ENCODE peak calls at places on chromosomes 4 and X, in eight cellular contexts. D is transverse colon, B is stomach, G is cardiac fibroblast, M is spleen, X is mammary epithelial cell, L is ovary, P is fibroblast of lung. V is an unnamed sample.

GRCh38 chrX:135688137-135688536 is 25.3 kb upstream of the CT45A1 start:
- DNase-seq in D (no peak), B (no peak), G (no peak), M (peak), X (no peak), L (no peak), P (no peak), V (no peak)

GRCh38 chr4:85498068-85498733 is 23.3 kb downstream of the ARHGAP24 start:
- DNase-seq in D (peak), B (peak), G (peak), M (peak), X (peak), L (peak), P (peak), V (no peak)

GRCh38 chr4:52824603-52825310 is 37.4 kb upstream of the RASL11B start:
- DNase-seq in D (no peak), B (peak), G (peak), M (no peak), X (no peak), L (peak), P (peak), V (peak)

GRCh38 chrX:129230850-129231512 is 292.3 kb downstream of the SMARCA1 start:
- DNase-seq in D (no peak), B (no peak), G (no peak), M (no peak), X (no peak), L (no peak), P (no peak), V (no peak)

GRCh38 chrX:49071877-49072711 is 1.7 kb downstream of the PRAF2 start:
- DNase-seq in D (peak), B (peak), G (peak), M (no peak), X (no peak), L (peak), P (peak), V (peak)

GRCh38 chrX:70089575-70090297 is 27.5 kb downstream of the OTUD6A start:
- DNase-seq in D (no peak), B (no peak), G (peak), M (no peak), X (peak), L (no peak), P (peak), V (no peak)

GRCh38 chrX:93673056-93673868 is at the start of gene NAP1L3:
- DNase-seq in D (peak), B (peak), G (peak), M (peak), X (peak), L (peak), P (peak), V (peak)

GRCh38 chr4:172865531-172866127 is 303.0 kb upstream of the GALNT7 start:
- DNase-seq in D (no peak), B (no peak), G (no peak), M (no peak), X (no peak), L (no peak), P (no peak), V (no peak)

GRCh38 chr4:56619160-56619559 is 61.9 kb downstream of the HOPX start:
- DNase-seq in D (no peak), B (no peak), G (peak), M (no peak), X (peak), L (no peak), P (peak), V (no peak)

GRCh38 chrX:153921511-153922285 is 4.4 kb downstream of the ARHGAP4 start:
- DNase-seq in D (no peak), B (no peak), G (no peak), M (peak), X (no peak), L (peak), P (no peak), V (no peak)

GRCh38 chr4:8332891-8333331 is 63.4 kb downstream of the HTRA3 start:
- DNase-seq in D (peak), B (peak), G (no peak), M (no peak), X (peak), L (no peak), P (no peak), V (no peak)

GRCh38 chr4:158411180-158411721 is 110.4 kb upstream of the RXFP1 start:
- DNase-seq in D (no peak), B (no peak), G (peak), M (no peak), X (peak), L (no peak), P (no peak), V (no peak)

GRCh38 chrX:48897157-48897620 is 379 bp downstream of the TIMM17B start:
- DNase-seq in D (peak), B (peak), G (peak), M (peak), X (peak), L (peak), P (peak), V (peak)

GRCh38 chrX:53290441-53291041 is 9.2 kb upstream of the IQSEC2 start:
- DNase-seq in D (no peak), B (no peak), G (no peak), M (no peak), X (no peak), L (no peak), P (no peak), V (no peak)

GRCh38 chrX:140507223-140507981 is 2.5 kb upstream of the SOX3 start:
- DNase-seq in D (no peak), B (no peak), G (no peak), M (no peak), X (peak), L (no peak), P (no peak), V (no peak)

GRCh38 chr4:66182651-66183050 is 512.4 kb upstream of the EPHA5 start:
- DNase-seq in D (no peak), B (no peak), G (no peak), M (no peak), X (no peak), L (no peak), P (peak), V (no peak)

GRCh38 chrX:352582-353314 is 34.0 kb downstream of the PPP2R3B start:
- DNase-seq in D (no peak), B (no peak), G (no peak), M (peak), X (no peak), L (no peak), P (no peak), V (no peak)

GRCh38 chrX:47751670-47752069 is 85.0 kb upstream of the ZNF81 start:
- DNase-seq in D (peak), B (peak), G (peak), M (no peak), X (peak), L (no peak), P (peak), V (no peak)

GRCh38 chrX:53357799-53358530 is 64.5 kb downstream of the SMC1A start:
- DNase-seq in D (no peak), B (no peak), G (peak), M (no peak), X (no peak), L (no peak), P (peak), V (peak)

GRCh38 chr4:42397256-42397634 is at the start of gene SHISA3:
- DNase-seq in D (peak), B (no peak), G (peak), M (no peak), X (no peak), L (no peak), P (peak), V (no peak)

GRCh38 chr4:122341906-122342305 is 36.9 kb upstream of the ADAD1 start:
- DNase-seq in D (no peak), B (no peak), G (peak), M (no peak), X (peak), L (no peak), P (peak), V (peak)

GRCh38 chr4:340011-340410 is 2.4 kb downstream of the ZNF141 start:
- DNase-seq in D (no peak), B (no peak), G (no peak), M (no peak), X (no peak), L (no peak), P (no peak), V (no peak)
- H3K4me3 ChIP-seq in D (no peak), B (no peak), G (no peak), M (no peak), X (no peak), L (no peak), P (no peak), V (no peak)

DNA sequence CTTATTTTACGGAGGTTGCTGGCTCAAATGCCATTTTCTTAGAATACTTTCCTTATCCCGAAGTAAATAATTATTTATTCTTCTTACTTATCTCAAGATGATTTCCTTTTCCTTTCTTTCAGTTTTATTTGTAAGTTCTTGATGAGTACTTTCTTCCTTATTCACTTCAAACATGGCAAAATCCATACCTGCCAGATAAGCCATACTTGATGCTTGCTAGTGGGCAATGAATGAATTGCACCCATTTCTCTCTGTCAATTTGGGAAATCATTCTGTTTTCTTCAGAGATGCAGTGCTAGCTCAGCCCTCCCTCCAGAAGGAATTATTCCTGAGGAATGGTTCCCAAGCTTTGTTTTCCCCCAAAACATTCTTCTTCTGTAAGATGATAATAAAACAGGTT is 598.3 kb downstream of the SPRY1 start:
- DNase-seq in D (no peak), B (no peak), G (no peak), M (no peak), X (no peak), L (no peak), P (peak), V (no peak)
- TF ChIP-seq CTCF in D (no peak), B (no peak), G (peak), M (no peak), X (peak), L (no peak), P (no peak), V (peak)

DNA sequence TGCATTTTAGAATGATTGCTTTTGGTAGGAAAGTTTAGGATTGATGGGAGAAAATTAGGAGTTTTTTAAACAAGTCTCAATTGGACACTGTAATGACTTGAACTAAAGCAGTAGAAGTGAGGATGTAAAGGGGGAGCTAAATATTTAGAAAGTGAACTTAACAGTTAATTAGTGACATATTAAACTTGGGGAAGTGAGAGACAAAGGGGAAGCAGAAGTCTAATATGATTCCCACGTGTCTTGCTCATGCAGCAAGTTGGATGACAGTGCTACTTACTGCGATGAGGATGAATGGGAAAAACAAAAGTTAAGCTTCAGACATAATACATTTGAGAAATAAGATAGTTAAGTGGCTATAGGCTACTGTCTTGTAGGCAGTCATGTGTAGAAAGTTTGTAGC is 110.4 kb downstream of the RPA4 start:
- DNase-seq in D (no peak), B (no peak), G (no peak), M (no peak), X (no peak), L (no peak), P (no peak), V (no peak)
- H3K4me3 ChIP-seq in D (no peak), B (no peak), G (no peak), M (no peak), X (no peak), L (no peak), P (no peak), V (no peak)

GRCh38 chrX:7190157-7190556 is 42.2 kb upstream of the PUDP start:
- DNase-seq in D (no peak), B (no peak), G (no peak), M (no peak), X (no peak), L (no peak), P (no peak), V (no peak)
- TF ChIP-seq CTCF in D (no peak), B (no peak), G (no peak), M (no peak), X (no peak), L (no peak), P (no peak), V (no peak)

DNA sequence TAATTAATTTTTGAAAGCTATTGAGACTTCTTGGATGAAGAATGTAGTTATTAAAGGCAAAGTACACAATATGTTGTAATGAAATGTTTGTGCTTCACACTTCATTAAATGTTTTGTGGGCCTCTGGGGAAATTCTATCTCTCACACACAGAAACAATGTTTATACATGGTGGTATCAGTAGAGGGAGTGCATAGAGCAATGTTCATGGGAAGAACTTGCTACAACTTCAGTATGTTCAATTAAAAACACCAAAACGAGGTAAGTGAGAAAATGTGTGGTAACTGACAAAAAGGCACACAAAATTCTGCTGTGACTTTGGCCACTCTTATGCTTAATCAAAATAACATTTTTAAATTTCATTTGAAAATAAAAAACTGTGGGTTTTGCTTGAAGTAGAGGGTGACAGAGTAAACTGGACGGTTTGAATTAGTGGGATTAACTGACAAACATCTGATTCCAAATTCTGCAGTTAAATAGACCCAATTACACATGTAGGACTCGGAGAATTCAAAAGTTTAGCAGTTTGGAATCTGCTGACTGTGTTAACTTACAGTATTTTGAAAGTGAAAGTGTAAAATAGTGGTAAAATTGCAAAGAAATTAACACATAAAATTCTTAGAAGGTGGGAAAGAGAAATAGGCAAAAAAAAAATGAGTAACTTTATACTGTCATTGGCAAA is 111.4 kb upstream of the TTC29 start:
- DNase-seq in D (no peak), B (no peak), G (peak), M (no peak), X (no peak), L (no peak), P (peak), V (no peak)
- H3K4me3 ChIP-seq in D (no peak), B (peak), G (peak), M (peak), X (peak), L (peak), P (peak), V (peak)

DNA sequence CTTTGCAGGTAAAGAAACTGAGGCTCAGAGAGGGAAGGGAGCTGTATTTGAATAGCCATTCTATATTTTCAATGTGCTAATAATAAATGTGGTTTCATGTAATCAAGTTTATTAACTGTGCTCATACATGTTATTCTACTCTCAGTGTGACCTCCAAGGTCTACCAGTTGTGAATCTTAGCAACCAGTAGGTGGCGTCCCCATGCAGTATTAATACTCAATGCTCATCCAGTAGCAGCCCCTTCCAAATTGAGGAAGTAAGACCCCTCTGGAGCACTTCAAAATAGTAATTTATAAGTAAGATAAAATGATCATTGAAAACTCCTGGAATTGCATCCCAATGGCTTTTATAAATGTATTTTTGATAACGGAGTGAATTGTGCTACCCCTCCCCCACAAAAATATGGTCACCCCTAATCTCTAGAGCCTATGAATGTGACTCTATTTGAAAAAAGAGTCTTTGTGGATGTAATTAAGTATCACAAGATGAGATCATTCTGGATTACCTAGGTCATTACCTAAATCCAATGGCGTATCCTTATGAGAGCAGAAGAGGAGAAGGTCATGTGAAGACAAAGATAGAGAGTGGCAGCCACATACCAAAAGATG is 20.4 kb upstream of the SEPSECS start:
- DNase-seq in D (peak), B (peak), G (peak), M (no peak), X (peak), L (no peak), P (peak), V (no peak)
- TF ChIP-seq CTCF in D (peak), B (peak), G (peak), M (peak), X (peak), L (no peak), P (peak), V (peak)

GRCh38 chr4:107823870-107824366 is 814 bp upstream of the SGMS2 start:
- DNase-seq in D (no peak), B (no peak), G (no peak), M (no peak), X (no peak), L (no peak), P (no peak), V (no peak)

GRCh38 chr4:107828315-107828714 is 3.6 kb downstream of the SGMS2 start:
- DNase-seq in D (no peak), B (no peak), G (no peak), M (no peak), X (no peak), L (no peak), P (no peak), V (no peak)

GRCh38 chr4:107826427-107826980 is 1.8 kb downstream of the SGMS2 start:
- DNase-seq in D (peak), B (no peak), G (no peak), M (no peak), X (peak), L (no peak), P (no peak), V (no peak)

GRCh38 chr4:107825072-107825789 is 499 bp downstream of the SGMS2 start:
- DNase-seq in D (peak), B (peak), G (peak), M (no peak), X (peak), L (peak), P (peak), V (no peak)

DNA sequence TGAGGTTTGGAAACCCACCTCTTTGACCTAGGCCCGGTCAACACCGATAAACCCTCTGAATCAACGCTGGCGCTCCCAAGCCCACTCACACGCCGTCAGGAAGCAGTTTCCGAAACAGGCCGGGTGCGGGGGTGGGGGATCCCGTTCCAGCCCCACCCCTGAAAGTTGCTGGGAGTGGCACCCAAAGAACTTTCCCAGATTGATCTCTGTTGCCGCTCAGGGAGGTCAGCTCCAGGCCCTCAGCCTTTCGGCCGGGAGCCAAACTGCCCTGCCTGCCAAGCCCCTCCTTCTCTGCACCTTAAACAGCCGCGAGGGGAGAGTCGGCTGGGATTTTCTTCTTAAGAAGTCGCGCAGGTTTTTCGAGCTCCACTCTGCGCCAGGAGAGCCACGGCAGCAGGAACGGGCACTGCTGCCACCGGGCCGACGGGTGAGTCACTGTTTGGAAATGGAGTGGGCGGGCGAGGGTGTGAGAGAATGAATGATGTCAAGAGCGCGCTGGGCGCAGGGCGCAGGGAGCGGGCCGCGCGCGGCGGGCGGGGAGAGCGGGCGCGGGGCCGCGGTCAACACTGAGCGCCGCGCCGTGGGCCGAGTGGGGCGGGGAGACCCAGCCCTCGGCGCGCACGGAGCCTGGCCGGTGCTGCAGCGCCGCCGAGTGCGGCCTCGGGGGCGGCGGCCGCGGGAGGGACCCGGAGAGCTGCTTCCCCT is at the start of gene SGMS2:
- DNase-seq in D (peak), B (peak), G (peak), M (peak), X (peak), L (peak), P (peak), V (peak)
- H3K4me3 ChIP-seq in D (peak), B (peak), G (peak), M (peak), X (peak), L (peak), P (peak), V (peak)

GRCh38 chr4:177367336-177367735 is 57.7 kb downstream of the NEIL3 start:
- DNase-seq in D (no peak), B (no peak), G (peak), M (no peak), X (peak), L (no peak), P (peak), V (no peak)
- TF ChIP-seq CTCF in D (no peak), B (no peak), G (peak), M (no peak), X (peak), L (no peak), P (peak), V (peak)

DNA sequence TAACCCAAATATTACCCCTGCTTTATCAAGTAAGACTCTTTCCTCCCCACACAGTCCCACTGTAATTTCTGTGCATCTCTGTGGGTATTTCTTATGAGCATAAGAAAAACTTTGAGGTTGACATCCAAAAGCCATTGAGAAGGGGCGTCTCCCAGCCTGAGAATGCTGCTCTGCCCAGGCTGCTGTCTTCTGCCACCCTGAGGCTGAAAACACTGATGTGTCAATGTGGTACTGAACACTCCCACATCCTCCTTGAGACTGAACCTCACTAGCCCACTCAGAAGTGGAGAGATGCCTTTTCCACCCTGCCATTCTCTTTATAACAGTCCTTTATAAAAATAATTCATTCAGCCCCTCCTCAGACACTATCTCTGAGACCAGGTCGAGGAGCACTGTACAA is 120.8 kb downstream of the SMIM20 start:
- DNase-seq in D (no peak), B (no peak), G (no peak), M (no peak), X (no peak), L (no peak), P (no peak), V (no peak)
- H3K4me3 ChIP-seq in D (no peak), B (no peak), G (no peak), M (no peak), X (no peak), L (no peak), P (no peak), V (no peak)

DNA sequence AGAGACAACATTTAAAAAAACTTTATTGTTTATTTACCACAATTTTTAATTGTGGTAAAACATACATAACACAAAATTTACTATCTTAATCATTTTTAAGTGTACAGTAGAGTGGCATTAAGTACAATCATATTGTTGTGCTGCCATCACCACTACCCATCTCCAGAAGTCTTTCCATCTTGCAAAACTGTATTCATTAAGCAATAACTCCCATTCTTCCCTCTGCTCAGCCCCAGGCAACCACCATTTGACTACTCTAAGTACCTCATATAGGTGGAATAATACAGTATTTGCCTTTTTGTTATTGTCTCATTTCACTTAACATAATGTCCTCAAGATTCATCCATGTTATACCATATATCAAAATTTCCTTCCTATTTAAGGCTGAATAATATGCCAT is 12.8 kb upstream of the FAM47E start:
- DNase-seq in D (no peak), B (no peak), G (no peak), M (no peak), X (no peak), L (no peak), P (no peak), V (no peak)
- TF ChIP-seq CTCF in D (no peak), B (no peak), G (no peak), M (no peak), X (no peak), L (no peak), P (no peak), V (no peak)